ENCODE peak calls at places on chromosome 2, in nine cellular contexts. U, N, V, G, E, X, A, H and T are unnamed samples.

GRCh38 chr2:110732422-110733413 is at the start of gene ACOXL:
- DNase-seq in U (no peak), N (no peak), X (no peak), V (no peak), G (no peak), A (no peak), E (no peak), H (peak; percentile 50), T (peak; percentile 84)

GRCh38 chr2:105038383-105039061 is 653 bp downstream of the MRPS9 start:
- DNase-seq in G (peak; percentile 2), N (no peak), A (no peak), V (no peak), X (no peak), E (no peak), U (peak; percentile 9), H (peak; percentile 56), T (peak; percentile 46)

GRCh38 chr2:139992711-139993345 is 1212.6 kb upstream of the NXPH2 start:
- DNase-seq in V (no peak), H (peak; percentile 61), N (no peak), U (no peak), A (no peak), X (no peak), G (no peak), E (no peak), T (no peak)

GRCh38 chr2:46335966-46336436 is 38.8 kb downstream of the EPAS1 start:
- DNase-seq in N (no peak), V (no peak), E (no peak), U (no peak), H (no peak), X (peak; percentile 37), G (no peak), A (no peak), T (no peak)

GRCh38 chr2:186031229-186031628 is 292.6 kb downstream of the FSIP2 start:
- DNase-seq in X (no peak), H (no peak), G (no peak), U (no peak), A (no peak), V (no peak), N (no peak), E (no peak), T (no peak)

GRCh38 chr2:176169181-176169580 is 12.1 kb downstream of the HOXD3 start:
- DNase-seq in N (no peak), V (no peak), X (no peak), E (no peak), G (no peak), A (no peak), H (peak; percentile 54), U (no peak), T (no peak)

GRCh38 chr2:105790467-105791118 is 45.9 kb downstream of the NCK2 start:
- DNase-seq in N (no peak), G (no peak), V (peak; percentile 7), U (no peak), X (no peak), H (no peak), A (no peak), E (no peak), T (no peak)

GRCh38 chr2:219071189-219071816 is 10.6 kb upstream of the IHH start:
- DNase-seq in U (peak; percentile 55), N (no peak), V (no peak), X (peak; percentile 35), H (no peak), A (no peak), E (no peak), G (no peak), T (no peak)

GRCh38 chr2:240245706-240246105 is 105.2 kb upstream of the OTOS start:
- DNase-seq in A (peak; percentile 51), H (peak; percentile 66), G (no peak), N (no peak), E (no peak), X (peak; percentile 25), U (peak; percentile 67), V (no peak), T (no peak)

GRCh38 chr2:47905454-47906260 is 641 bp downstream of the FBXO11 start:
- DNase-seq in U (peak; percentile 49), X (peak; percentile 58), A (peak; percentile 62), H (peak; percentile 82), V (peak; percentile 22), G (peak; percentile 49), E (peak; percentile 59), N (no peak), T (peak; percentile 36)